ENCODE peak calls at places on chromosome 17, in seven cellular contexts. G is NB4, E is neural progenitor cell, Z is kidney epithelial cell, B is T47D, V is islet precursor cell, D is endodermal cell. O is an unnamed sample.

GRCh38 chr17:77400445-77400870 is 259.7 kb downstream of the SEC14L1 start:
- DNase-seq in B (no peak), D (peak), G (peak), Z (no peak), E (peak), V (peak), O (peak)

GRCh38 chr17:4329838-4330237 is 36.6 kb downstream of the UBE2G1 start:
- DNase-seq in G (peak), E (no peak), B (peak), Z (peak), D (no peak), V (no peak), O (no peak)

GRCh38 chr17:17626151-17626805 is 34.8 kb upstream of the PEMT start:
- DNase-seq in D (peak), G (no peak), B (no peak), Z (no peak), E (peak), V (no peak), O (no peak)

GRCh38 chr17:7867881-7868329 is 10.1 kb downstream of the CYB5D1 start:
- DNase-seq in E (no peak), B (no peak), D (peak), V (peak), G (peak), Z (no peak), O (no peak)

GRCh38 chr17:5785867-5786509 is 201.7 kb upstream of the NLRP1 start:
- DNase-seq in E (no peak), V (peak), G (peak), D (no peak), B (no peak), Z (peak), O (no peak)

GRCh38 chr17:47184671-47185070 is 4.4 kb downstream of the CDC27 start:
- DNase-seq in D (no peak), V (no peak), G (no peak), Z (no peak), E (no peak), B (no peak), O (no peak)

GRCh38 chr17:67659028-67659427 is 58.7 kb upstream of the NOL11 start:
- DNase-seq in G (no peak), E (no peak), D (no peak), Z (no peak), V (no peak), B (no peak), O (no peak)

GRCh38 chr17:68198931-68199836 is 48.7 kb upstream of the AMZ2 start:
- DNase-seq in B (no peak), G (no peak), D (peak), E (peak), Z (no peak), V (peak), O (peak)

GRCh38 chr17:65438708-65439294 is 122.6 kb downstream of the AXIN2 start:
- DNase-seq in E (no peak), V (peak), G (no peak), Z (no peak), D (peak), B (no peak), O (no peak)

GRCh38 chr17:69733171-69734014 is 318.9 kb downstream of the MAP2K6 start:
- DNase-seq in V (peak), G (no peak), B (no peak), E (no peak), Z (peak), D (no peak), O (no peak)

GRCh38 chr17:164536-165235 is 16.8 kb downstream of the DOC2B start:
- DNase-seq in V (peak), E (peak), G (peak), D (peak), B (peak), Z (no peak), O (peak)

GRCh38 chr17:80003969-80004368 is 31.7 kb downstream of the TBC1D16 start:
- DNase-seq in V (no peak), E (no peak), G (peak), Z (no peak), B (no peak), D (no peak), O (no peak)

GRCh38 chr17:83183150-83183820 is 103.9 kb downstream of the METRNL start:
- DNase-seq in B (no peak), D (no peak), G (no peak), E (no peak), V (peak), Z (no peak), O (no peak)

GRCh38 chr17:75346906-75347305 is 57.7 kb upstream of the SLC25A19 start:
- DNase-seq in D (peak), Z (no peak), E (peak), G (peak), V (peak), B (no peak), O (no peak)

GRCh38 chr17:79036609-79037008 is 12.6 kb downstream of the C1QTNF1 start:
- DNase-seq in E (no peak), V (peak), D (peak), B (no peak), G (peak), Z (peak), O (no peak)

GRCh38 chr17:43768382-43768781 is 9.8 kb upstream of the SOST start:
- DNase-seq in D (peak), G (peak), V (no peak), Z (no peak), E (no peak), B (no peak), O (no peak)

GRCh38 chr17:68394608-68395331 is 62.5 kb downstream of the WIPI1 start:
- DNase-seq in Z (no peak), G (no peak), B (no peak), E (no peak), V (no peak), D (peak), O (no peak)

GRCh38 chr17:65062168-65062915 is 5.8 kb upstream of the GNA13 start:
- DNase-seq in E (peak), D (peak), G (no peak), V (peak), Z (no peak), B (no peak), O (no peak)

GRCh38 chr17:2241823-2242222 is 61.8 kb downstream of the SMG6 start:
- DNase-seq in V (no peak), B (no peak), E (no peak), D (no peak), Z (no peak), G (no peak), O (no peak)

GRCh38 chr17:71342726-71343125 is 778.1 kb upstream of the SOX9 start:
- DNase-seq in Z (no peak), B (no peak), D (no peak), V (no peak), G (no peak), E (no peak), O (no peak)

GRCh38 chr17:43917348-43918025 is 10.2 kb upstream of the MPP2 start:
- DNase-seq in G (peak), Z (no peak), V (peak), D (peak), E (peak), B (no peak), O (peak)

GRCh38 chr17:43483674-43484551 is at the start of gene DHX8:
- DNase-seq in G (peak), B (peak), D (peak), E (peak), Z (peak), V (peak), O (peak)

GRCh38 chr17:78366109-78366848 is 6.4 kb upstream of the SOCS3 start:
- DNase-seq in V (peak), Z (no peak), G (no peak), E (no peak), B (no peak), D (peak), O (no peak)

GRCh38 chr17:64399767-64400156 is 9.1 kb upstream of the PECAM1 start:
- DNase-seq in B (no peak), G (no peak), Z (no peak), V (no peak), E (no peak), D (no peak), O (no peak)